ENCODE peak calls at places on chromosome 9, in four cellular contexts. Z is fibroblast of lung, Q is breast epithelium, O is nephron progenitor cell. G is an unnamed sample.

GRCh38 chr9:73995836-73996235 is 501.3 kb upstream of the RORB start:
- DNase-seq in Z (no peak), Q (no peak), O (no peak), G (no peak)

GRCh38 chr9:7237473-7238243 is 479.9 kb downstream of the KDM4C start:
- DNase-seq in Z (peak), Q (no peak), O (no peak), G (no peak)

GRCh38 chr9:116543731-116544400 is 143.2 kb upstream of the TRIM32 start:
- DNase-seq in Z (peak), Q (no peak), O (no peak), G (no peak)

GRCh38 chr9:137301086-137301947 is 754 bp downstream of the NRARP start:
- DNase-seq in Z (peak), Q (no peak), O (peak), G (no peak)

GRCh38 chr9:136007276-136007675 is 46.1 kb upstream of the UBAC1 start:
- DNase-seq in Z (peak), Q (no peak), O (no peak), G (no peak)

GRCh38 chr9:34961574-34962480 is 3.7 kb downstream of the PHF24 start:
- DNase-seq in Z (peak), Q (no peak), O (no peak), G (no peak)

GRCh38 chr9:101269596-101270324 is 115.0 kb downstream of the BAAT start:
- DNase-seq in Z (no peak), Q (no peak), O (no peak), G (no peak)

GRCh38 chr9:130938652-130939404 is at the start of gene FIBCD1:
- DNase-seq in Z (peak), Q (no peak), O (peak), G (peak)

GRCh38 chr9:138077126-138077525 is 199.5 kb downstream of the CACNA1B start:
- DNase-seq in Z (no peak), Q (no peak), O (no peak), G (peak)

GRCh38 chr9:89048611-89049010 is 57.3 kb downstream of the S1PR3 start:
- DNase-seq in Z (no peak), Q (no peak), O (no peak), G (no peak)
- TF ChIP-seq CTCF in Z (no peak), Q (no peak), O (no peak), G (no peak)

GRCh38 chr9:97749928-97750327 is 52.8 kb upstream of the XPA start:
- DNase-seq in Z (no peak), Q (no peak), O (no peak), G (no peak)
- TF ChIP-seq CTCF in Z (no peak), Q (no peak), O (no peak), G (no peak)

GRCh38 chr9:5868235-5868634 is 22.5 kb upstream of the MLANA start:
- DNase-seq in Z (no peak), Q (no peak), O (no peak), G (no peak)

GRCh38 chr9:5871785-5872184 is 18.9 kb upstream of the MLANA start:
- DNase-seq in Z (no peak), Q (no peak), O (no peak), G (no peak)

GRCh38 chr9:5870020-5870339 is 20.7 kb upstream of the MLANA start:
- DNase-seq in Z (no peak), Q (no peak), O (no peak), G (no peak)

GRCh38 chr9:5870691-5871090 is 20.0 kb upstream of the MLANA start:
- DNase-seq in Z (no peak), Q (no peak), O (no peak), G (no peak)

GRCh38 chr9:5869315-5870019 is 21.2 kb upstream of the MLANA start:
- DNase-seq in Z (no peak), Q (no peak), O (no peak), G (no peak)
- TF ChIP-seq CTCF in Z (no peak), Q (no peak), O (no peak), G (no peak)

GRCh38 chr9:113876806-113877236 is 712 bp downstream of the ZNF618 start:
- DNase-seq in Z (peak), Q (no peak), O (no peak), G (no peak)
- TF ChIP-seq CTCF in Z (peak), Q (peak), O (peak), G (no peak)